ENCODE peak calls at places on chromosomes 12 and 14, in five cellular contexts. T is CD8-positive, alpha-beta memory T cell; M is CD4-positive, alpha-beta T cell; P is osteoblast; R is H9. A is an unnamed sample.

GRCh38 chr12:50638482-50638880 is 125.4 kb upstream of the ATF1 start:
- DNase-seq in R (no peak), M (no peak), T (no peak), P (no peak), A (no peak)

GRCh38 chr14:65461730-65462129 is 49.2 kb downstream of the FUT8 start:
- DNase-seq in M (no peak), P (no peak), R (no peak), T (no peak), A (no peak)

GRCh38 chr12:64883264-64884163 is 59.1 kb downstream of the TBC1D30 start:
- DNase-seq in M (no peak), R (peak), T (no peak), P (no peak), A (no peak)

GRCh38 chr14:104134061-104134965 is 4.1 kb upstream of the KIF26A start:
- DNase-seq in T (no peak), M (no peak), R (peak), P (peak), A (no peak)

GRCh38 chr14:102777711-102778615 is 714 bp downstream of the TRAF3 start:
- DNase-seq in R (peak), M (no peak), T (peak), P (peak), A (no peak)

GRCh38 chr14:68636597-68636996 is 156.3 kb downstream of the ZFP36L1 start:
- DNase-seq in P (no peak), M (no peak), T (no peak), R (no peak), A (no peak)

GRCh38 chr12:92717202-92717601 is 14.4 kb downstream of the PLEKHG7 start:
- DNase-seq in M (no peak), T (no peak), P (no peak), R (peak), A (no peak)

GRCh38 chr14:100769035-100769939 is 42.6 kb downstream of the DLK1 start:
- DNase-seq in P (no peak), T (no peak), R (no peak), M (no peak), A (no peak)

GRCh38 chr14:60349663-60350365 is 100.8 kb downstream of the PPM1A start:
- DNase-seq in P (peak), R (peak), M (peak), T (no peak), A (no peak)

GRCh38 chr12:6250343-6250742 is 50.1 kb downstream of the CD9 start:
- DNase-seq in P (no peak), T (no peak), R (no peak), M (no peak), A (no peak)

GRCh38 chr14:52852810-52853521 is 61.6 kb upstream of the GNPNAT1 start:
- DNase-seq in P (no peak), R (no peak), M (no peak), T (no peak), A (no peak)

GRCh38 chr12:103973909-103974308 is 8.2 kb downstream of the TDG start:
- DNase-seq in T (no peak), R (no peak), P (no peak), M (no peak), A (no peak)

GRCh38 chr14:66624319-66624937 is 116.5 kb downstream of the GPHN start:
- DNase-seq in R (peak), M (no peak), P (peak), T (no peak), A (peak)

GRCh38 chr12:62123721-62124203 is 136.4 kb upstream of the USP15 start:
- DNase-seq in M (peak), T (peak), R (peak), P (no peak), A (peak)

GRCh38 chr12:113899844-113900471 is 66.2 kb downstream of the RBM19 start:
- DNase-seq in R (peak), P (no peak), T (no peak), M (no peak), A (no peak)

GRCh38 chr12:131283191-131283861 is 329.6 kb downstream of the ADGRD1 start:
- DNase-seq in P (peak), T (no peak), R (no peak), M (no peak), A (no peak)

GRCh38 chr12:127179199-127179598 is 1087.8 kb upstream of the TMEM132C start:
- DNase-seq in T (no peak), R (no peak), M (no peak), P (peak), A (no peak)

GRCh38 chr12:128791395-128792322 is 32.1 kb downstream of the SLC15A4 start:
- DNase-seq in T (no peak), R (no peak), M (no peak), P (no peak), A (no peak)

GRCh38 chr12:30980886-30981662 is 54.5 kb downstream of the TSPAN11 start:
- DNase-seq in P (no peak), M (no peak), R (no peak), T (no peak), A (no peak)

GRCh38 chr12:75648856-75649255 is 137.4 kb upstream of the KRR1 start:
- DNase-seq in T (no peak), R (no peak), M (no peak), P (no peak), A (no peak)

GRCh38 chr12:127393896-127394295 is 873.1 kb upstream of the TMEM132C start:
- DNase-seq in T (no peak), P (peak), M (no peak), R (no peak), A (no peak)

GRCh38 chr14:83559721-83560120 is 1970.2 kb upstream of the FLRT2 start:
- DNase-seq in M (no peak), R (no peak), T (no peak), P (no peak), A (no peak)

GRCh38 chr12:69875416-69875815 is 50.4 kb downstream of the MYRFL start:
- DNase-seq in R (no peak), M (no peak), P (no peak), T (no peak), A (no peak)

GRCh38 chr12:77299910-77300772 is 234.8 kb upstream of the E2F7 start:
- DNase-seq in R (no peak), T (no peak), P (peak), M (no peak), A (peak)

GRCh38 chr14:91899213-91899612 is 31.9 kb upstream of the TC2N start:
- DNase-seq in M (peak), R (no peak), P (no peak), T (no peak), A (no peak)

GRCh38 chr12:67433393-67434175 is 164.4 kb downstream of the CAND1 start:
- DNase-seq in M (no peak), P (no peak), R (no peak), T (no peak), A (no peak)

GRCh38 chr14:77458249-77458950 is 507 bp downstream of the AHSA1 start:
- DNase-seq in T (peak), R (peak), P (no peak), M (peak), A (no peak)

GRCh38 chr14:76922599-76922998 is 96.4 kb downstream of the LRRC74A start:
- DNase-seq in R (no peak), P (peak), T (no peak), M (no peak), A (no peak)

GRCh38 chr12:57268264-57268663 is 17.3 kb upstream of the STAC3 start:
- DNase-seq in P (no peak), R (no peak), M (no peak), T (no peak), A (no peak)

GRCh38 chr14:72701232-72701555 is 192.7 kb downstream of the DPF3 start:
- DNase-seq in R (no peak), M (no peak), P (no peak), T (no peak), A (no peak)

GRCh38 chr12:13268606-13269005 is 72.1 kb downstream of the EMP1 start:
- DNase-seq in R (no peak), T (no peak), M (no peak), P (no peak), A (no peak)

DNA sequence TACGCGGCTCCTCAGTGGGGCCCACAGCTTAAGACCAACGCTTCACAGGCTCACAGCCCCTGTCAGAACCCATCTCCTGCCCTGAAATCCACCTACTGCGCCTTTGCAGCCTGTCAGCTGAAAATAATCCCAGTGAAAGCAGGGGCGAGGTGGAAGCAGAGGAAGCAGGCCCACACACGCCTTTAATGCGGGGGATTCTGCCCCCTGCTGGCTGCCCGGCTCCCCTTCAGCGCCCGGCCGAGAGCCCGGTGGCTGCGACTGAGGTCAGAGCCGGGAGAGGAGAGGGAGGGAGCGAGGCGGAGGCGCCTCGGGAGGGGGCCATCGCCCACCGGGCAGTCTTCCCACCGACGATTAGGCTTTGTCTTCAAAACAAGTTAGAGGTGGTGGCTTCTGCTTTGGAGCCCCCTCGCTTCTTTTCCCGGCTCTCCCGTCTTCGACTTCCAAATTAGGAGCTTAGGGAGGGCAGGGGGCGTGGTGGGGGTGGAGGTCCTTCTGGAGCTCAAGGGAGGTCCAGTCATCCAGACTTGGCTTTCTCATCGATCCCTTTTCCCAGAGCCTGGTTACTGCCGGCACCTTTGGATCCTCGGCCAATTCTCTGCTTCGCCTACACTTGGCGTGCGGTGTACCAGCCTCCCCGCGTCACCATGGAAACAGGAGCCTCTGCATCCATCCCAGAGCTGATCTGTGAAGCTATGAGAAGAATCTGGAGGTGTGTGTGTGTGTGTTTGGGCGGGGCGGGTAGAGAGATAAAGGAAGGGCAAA is 25.2 kb upstream of the RND1 start:
- DNase-seq in R (peak), T (peak), M (peak), P (peak), A (peak)
- H3K27ac ChIP-seq in R (no peak), T (no peak), M (no peak), P (no peak), A (no peak)

GRCh38 chr12:11756523-11756922 is 107.0 kb downstream of the ETV6 start:
- DNase-seq in T (no peak), R (no peak), M (no peak), P (no peak), A (no peak)

GRCh38 chr12:11758087-11758837 is 108.8 kb downstream of the ETV6 start:
- DNase-seq in R (no peak), M (no peak), P (no peak), T (no peak), A (no peak)

GRCh38 chr12:11758838-11759509 is 109.5 kb downstream of the ETV6 start:
- DNase-seq in R (no peak), T (no peak), P (no peak), M (no peak), A (no peak)

GRCh38 chr12:11757095-11757494 is 107.6 kb downstream of the ETV6 start:
- DNase-seq in R (no peak), P (no peak), T (no peak), M (no peak), A (no peak)

GRCh38 chr12:11757531-11757930 is 108.1 kb downstream of the ETV6 start:
- DNase-seq in R (no peak), T (no peak), P (no peak), M (no peak), A (no peak)
- H3K27ac ChIP-seq in R (no peak), T (no peak), P (no peak), M (no peak), A (no peak)

GRCh38 chr14:95760596-95760995 is 46.7 kb upstream of the TCL1A start:
- DNase-seq in T (no peak), R (no peak), M (no peak), P (no peak), A (no peak)

GRCh38 chr14:95761436-95761835 is 47.5 kb upstream of the TCL1A start:
- DNase-seq in T (no peak), R (no peak), M (no peak), P (no peak), A (no peak)

GRCh38 chr14:95758331-95758730 is 44.4 kb upstream of the TCL1A start:
- DNase-seq in R (no peak), M (no peak), P (no peak), T (no peak), A (no peak)

GRCh38 chr14:95756751-95757150 is 42.8 kb upstream of the TCL1A start:
- DNase-seq in P (no peak), R (no peak), T (no peak), M (no peak), A (no peak)

GRCh38 chr14:95759952-95760351 is 46.0 kb upstream of the TCL1A start:
- DNase-seq in T (no peak), R (no peak), M (no peak), P (no peak), A (no peak)
- H3K27ac ChIP-seq in T (no peak), R (no peak), M (no peak), P (no peak), A (no peak)

GRCh38 chr14:64118892-64119291 is 175.3 kb downstream of the ESR2 start:
- DNase-seq in P (no peak), T (no peak), M (no peak), R (no peak), A (no peak)
- H3K27ac ChIP-seq in P (peak), T (no peak), M (no peak), R (no peak), A (no peak)

A was measured in Panc1.